ENCODE peak calls at places on chromosome 5, in six cellular contexts. X is A549, L is cardiac muscle cell, E is AG04450, K is dorsolateral prefrontal cortex, M is OCI-LY7. T is an unnamed sample.

GRCh38 chr5:137366526-137366925 is 132.6 kb downstream of the SPOCK1 start:
- DNase-seq in K (no peak), X (no peak), E (no peak), M (no peak), L (no peak), T (no peak)

GRCh38 chr5:124395287-124395686 is 351.2 kb downstream of the ZNF608 start:
- DNase-seq in E (no peak), M (no peak), L (peak), K (peak), X (no peak), T (no peak)

GRCh38 chr5:110809006-110809405 is 70.2 kb downstream of the SLC25A46 start:
- DNase-seq in X (no peak), E (no peak), L (no peak), M (no peak), K (no peak), T (no peak)

GRCh38 chr5:53429706-53430105 is 50.7 kb upstream of the FST start:
- DNase-seq in L (no peak), E (no peak), X (peak), M (no peak), K (no peak), T (no peak)

GRCh38 chr5:43161244-43161643 is 30.8 kb upstream of the NIM1K start:
- DNase-seq in X (no peak), E (no peak), K (no peak), L (no peak), M (no peak), T (no peak)

GRCh38 chr5:89042746-89043145 is 159.8 kb upstream of the MEF2C start:
- DNase-seq in X (no peak), M (no peak), K (no peak), E (no peak), L (no peak), T (no peak)

GRCh38 chr5:156326718-156327259 is at the start of gene SGCD:
- DNase-seq in M (no peak), K (peak), E (peak), X (peak), L (peak), T (no peak)

GRCh38 chr5:155833282-155833681 is 493.7 kb upstream of the SGCD start:
- DNase-seq in K (no peak), M (peak), X (peak), L (no peak), E (no peak), T (no peak)

GRCh38 chr5:131281868-131282234 is 18.0 kb downstream of the CDC42SE2 start:
- DNase-seq in L (no peak), X (no peak), M (no peak), E (no peak), K (no peak), T (no peak)

GRCh38 chr5:165361143-165361542 is 1855.7 kb downstream of the MAT2B start:
- DNase-seq in M (no peak), X (no peak), K (no peak), L (no peak), E (no peak), T (no peak)

GRCh38 chr5:126614189-126614588 is 13.4 kb downstream of the PHAX start:
- DNase-seq in E (no peak), L (no peak), X (no peak), M (peak), K (no peak), T (no peak)

GRCh38 chr5:74679968-74680367 is 5.1 kb upstream of the HEXB start:
- DNase-seq in K (no peak), L (no peak), M (no peak), X (no peak), E (no peak), T (no peak)

GRCh38 chr5:123133438-123134100 is 44.5 kb downstream of the PRDM6 start:
- DNase-seq in K (no peak), L (no peak), M (no peak), X (peak), E (no peak), T (no peak)

GRCh38 chr5:119105971-119106370 is 35.1 kb downstream of the DMXL1 start:
- DNase-seq in L (peak), X (no peak), E (no peak), K (no peak), M (no peak), T (no peak)

GRCh38 chr5:53434566-53434965 is 45.9 kb upstream of the FST start:
- DNase-seq in E (no peak), M (no peak), L (no peak), K (no peak), X (no peak), T (no peak)

GRCh38 chr5:163269624-163270023 is 167.8 kb upstream of the CCNG1 start:
- DNase-seq in X (peak), M (peak), K (no peak), L (peak), E (no peak), T (no peak)

GRCh38 chr5:23025604-23026003 is 172.5 kb upstream of the CDH12 start:
- DNase-seq in K (no peak), E (no peak), X (no peak), M (no peak), L (no peak), T (no peak)

GRCh38 chr5:52809884-52810283 is 22.2 kb downstream of the ITGA1 start:
- DNase-seq in L (no peak), E (no peak), X (no peak), M (no peak), K (no peak), T (peak)

GRCh38 chr5:71789746-71790145 is 70.7 kb downstream of the CARTPT start:
- DNase-seq in E (no peak), X (peak), L (no peak), M (no peak), K (no peak), T (no peak)

GRCh38 chr5:127886141-127886540 is 182.9 kb downstream of the CCDC192 start:
- DNase-seq in E (no peak), X (no peak), M (no peak), K (no peak), L (no peak), T (no peak)

GRCh38 chr5:39547548-39548154 is 122.9 kb upstream of the DAB2 start:
- DNase-seq in L (peak), M (peak), E (peak), X (peak), K (no peak), T (peak)

GRCh38 chr5:95530441-95530840 is 24.3 kb downstream of the SKIC3 start:
- DNase-seq in X (peak), E (peak), L (no peak), M (no peak), K (no peak), T (peak)

GRCh38 chr5:112420111-112420864 is 1.2 kb upstream of the EPB41L4A start:
- DNase-seq in E (no peak), M (peak), K (peak), L (peak), X (peak), T (peak)

GRCh38 chr5:87081511-87082372 is 185.9 kb upstream of the RASA1 start:
- DNase-seq in L (no peak), E (no peak), M (peak), X (no peak), K (no peak), T (no peak)

GRCh38 chr5:40603378-40603777 is 76.3 kb upstream of the PTGER4 start:
- DNase-seq in E (no peak), M (no peak), K (no peak), L (no peak), X (no peak), T (peak)

GRCh38 chr5:113223831-113224604 is 210.8 kb downstream of the TSSK1B start:
- DNase-seq in M (no peak), X (no peak), E (no peak), L (no peak), K (no peak), T (no peak)

GRCh38 chr5:10310073-10310779 is 2.5 kb upstream of the CMBL start:
- DNase-seq in E (no peak), M (no peak), K (no peak), L (no peak), X (peak), T (peak)

GRCh38 chr5:98602534-98603112 is 170.8 kb upstream of the RGMB start:
- DNase-seq in K (no peak), L (no peak), E (no peak), X (no peak), M (no peak), T (no peak)

GRCh38 chr5:36058776-36059175 is 7.9 kb downstream of the UGT3A2 start:
- DNase-seq in E (no peak), L (no peak), X (no peak), M (no peak), K (no peak), T (no peak)

GRCh38 chr5:76014005-76014404 is 69.2 kb upstream of the SV2C start:
- DNase-seq in L (no peak), K (no peak), X (no peak), M (no peak), E (no peak), T (no peak)

GRCh38 chr5:76016258-76016657 is 66.9 kb upstream of the SV2C start:
- DNase-seq in X (no peak), M (no peak), L (no peak), K (no peak), E (no peak), T (no peak)
- TF ChIP-seq CTCF in X (no peak), M (peak), L (no peak), K (no peak), E (peak), T (no peak)

GRCh38 chr5:108232805-108233204 is 149.1 kb downstream of the FBXL17 start:
- DNase-seq in K (no peak), L (no peak), X (no peak), M (no peak), E (no peak), T (no peak)

GRCh38 chr5:108238936-108239887 is 142.7 kb downstream of the FBXL17 start:
- DNase-seq in M (no peak), E (no peak), X (no peak), L (no peak), K (no peak), T (no peak)

GRCh38 chr5:108238461-108238860 is 143.4 kb downstream of the FBXL17 start:
- DNase-seq in X (no peak), L (no peak), E (no peak), K (no peak), M (no peak), T (no peak)

DNA sequence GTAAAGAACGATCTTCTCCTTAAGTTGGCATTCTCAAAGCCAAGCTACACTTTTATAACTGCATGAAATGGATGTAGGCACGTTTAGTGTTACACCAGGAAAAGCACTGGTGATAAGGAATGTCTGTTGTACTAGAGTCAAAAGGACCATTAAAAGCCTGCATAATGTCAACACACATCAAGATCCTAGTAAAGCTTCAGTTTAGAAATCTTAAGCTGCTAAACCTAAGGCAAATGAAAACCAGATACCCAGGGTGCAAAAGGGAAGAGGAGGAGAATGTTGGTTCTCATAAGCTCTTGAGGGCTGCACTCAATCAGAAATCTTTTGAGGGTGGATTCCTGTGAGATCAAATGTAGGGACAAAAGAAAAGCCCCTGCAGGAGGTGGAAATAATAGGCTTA is 148.3 kb downstream of the FBXL17 start:
- DNase-seq in X (no peak), E (no peak), M (no peak), K (no peak), L (peak), T (no peak)
- H3K27ac ChIP-seq in X (no peak), E (no peak), M (no peak), K (no peak), L (peak), T (no peak)

DNA sequence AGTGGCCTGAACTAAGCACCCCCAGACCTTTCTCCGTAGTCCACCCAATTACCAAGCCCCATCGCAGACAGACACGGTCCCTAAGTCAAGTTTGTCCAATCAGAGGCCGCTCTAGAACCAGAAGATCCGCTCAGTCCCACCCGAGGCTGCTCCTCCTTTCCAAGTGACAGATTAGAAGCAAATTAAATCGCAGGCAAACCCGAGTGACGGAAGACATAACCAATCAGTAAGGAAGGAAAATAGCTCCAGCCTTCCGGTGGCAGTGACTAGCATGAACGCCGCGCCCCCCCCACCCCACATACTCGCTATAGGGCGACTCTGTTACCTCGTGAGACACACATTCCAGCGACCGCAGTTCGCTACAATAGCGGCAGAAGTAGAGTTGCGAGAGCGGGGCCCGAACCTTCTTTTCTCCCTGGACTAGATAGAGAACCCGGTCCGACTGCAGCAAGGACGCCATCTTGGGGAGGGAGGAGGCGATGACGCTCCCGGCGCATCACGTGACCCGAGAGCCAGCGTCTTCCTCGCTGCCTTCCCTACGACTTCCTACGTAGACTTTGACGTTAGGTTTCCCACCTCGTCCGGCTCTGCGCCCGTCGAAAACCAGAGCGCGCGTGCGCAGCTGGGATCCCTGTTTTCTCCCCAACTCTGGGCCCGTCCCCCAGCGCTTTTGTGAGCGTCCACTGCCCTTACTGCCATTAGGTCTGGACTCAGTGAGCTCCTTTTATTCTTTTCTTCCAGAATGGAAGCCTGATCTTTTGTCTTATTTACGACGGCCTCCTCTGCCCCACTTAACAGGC is at the start of gene DCTN4:
- DNase-seq in K (peak), L (peak), X (peak), M (peak), E (peak), T (peak)
- TF ChIP-seq CTCF in K (no peak), L (no peak), X (no peak), M (no peak), E (no peak), T (no peak)

GRCh38 chr5:145062280-145062679 is 772.9 kb downstream of the PRELID2 start:
- DNase-seq in M (no peak), L (no peak), E (peak), X (no peak), K (no peak), T (no peak)

DNA sequence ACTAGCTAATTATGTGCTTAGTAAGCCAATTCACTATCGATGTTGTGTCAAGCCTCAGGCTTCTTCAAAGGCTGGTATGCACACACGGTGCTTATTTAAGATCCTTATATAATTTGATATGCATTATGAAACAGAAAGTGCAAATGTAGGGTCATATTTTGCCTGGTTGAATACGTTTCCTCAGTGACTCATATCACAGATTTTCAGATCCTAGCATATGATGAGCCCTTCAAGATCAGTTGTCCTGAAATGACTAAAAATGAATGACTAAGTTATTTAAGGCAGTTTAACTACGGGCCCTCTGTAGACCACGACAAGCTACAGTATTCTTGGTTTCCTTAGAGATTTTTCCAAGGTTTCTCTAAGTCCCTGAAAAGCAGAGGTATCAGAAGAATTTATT is 778.3 kb downstream of the PRELID2 start:
- DNase-seq in M (no peak), K (no peak), X (no peak), L (no peak), E (no peak), T (no peak)
- H3K27ac ChIP-seq in M (no peak), K (no peak), X (no peak), L (no peak), E (no peak), T (no peak)

DNA sequence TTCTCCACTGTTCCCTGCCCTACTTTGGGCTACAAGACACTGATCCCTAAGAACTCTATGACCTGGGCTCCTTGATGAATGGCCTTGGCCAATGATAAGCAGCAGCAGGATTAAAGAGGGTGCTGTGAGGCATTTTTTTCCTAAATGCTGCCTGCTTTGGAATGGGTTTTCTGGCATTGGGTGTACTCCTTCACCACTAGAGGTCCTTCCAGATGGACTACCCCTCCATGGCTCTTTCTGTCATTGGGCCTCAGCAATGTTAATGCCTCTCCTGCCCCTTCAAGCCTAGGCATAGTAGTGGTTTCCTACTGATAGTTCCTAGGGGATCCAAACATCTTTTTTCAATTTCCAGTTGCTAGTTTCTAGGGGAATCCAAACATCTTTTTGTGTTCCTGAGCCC is 319.3 kb upstream of the RPS23 start:
- DNase-seq in E (no peak), K (no peak), L (no peak), X (peak), M (no peak), T (no peak)
- TF ChIP-seq CTCF in E (no peak), K (no peak), L (no peak), X (no peak), M (peak), T (no peak)

GRCh38 chr5:169081008-169081724 is 219.8 kb downstream of the SLIT3 start:
- DNase-seq in X (no peak), K (no peak), M (no peak), L (no peak), E (no peak), T (no peak)
- H3K27ac ChIP-seq in X (peak), K (no peak), M (no peak), L (peak), E (no peak), T (no peak)

GRCh38 chr5:66894480-66895240 is 298.5 kb downstream of the MAST4 start:
- DNase-seq in X (no peak), L (no peak), M (no peak), E (no peak), K (no peak), T (no peak)

GRCh38 chr5:66896207-66896606 is 300.0 kb downstream of the MAST4 start:
- DNase-seq in X (no peak), M (no peak), L (no peak), E (no peak), K (no peak), T (no peak)

GRCh38 chr5:66891184-66891925 is 295.2 kb downstream of the MAST4 start:
- DNase-seq in M (no peak), E (no peak), X (peak), K (no peak), L (peak), T (peak)

GRCh38 chr5:66889524-66889923 is 293.3 kb downstream of the MAST4 start:
- DNase-seq in E (no peak), M (no peak), X (no peak), L (no peak), K (no peak), T (no peak)

DNA sequence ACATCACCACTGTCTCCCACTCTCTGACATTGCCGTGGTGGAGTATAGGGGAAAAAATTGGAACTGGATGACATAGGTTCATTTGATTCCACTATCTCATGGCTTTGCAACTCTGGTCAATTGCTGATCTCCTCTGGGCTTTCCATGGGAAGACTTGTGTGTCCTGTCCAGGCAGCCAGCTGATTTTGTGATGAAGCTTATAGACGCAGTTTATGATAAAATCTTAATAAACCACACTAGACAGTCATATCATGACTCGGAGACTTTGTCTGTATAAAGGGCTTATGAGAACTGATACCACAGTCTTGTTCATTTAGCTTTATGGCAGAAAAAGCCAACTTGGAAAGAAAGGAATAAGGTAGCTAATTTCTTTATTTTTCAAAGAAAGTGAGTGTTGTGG is 296.5 kb downstream of the MAST4 start:
- DNase-seq in K (no peak), X (no peak), E (no peak), M (no peak), L (no peak), T (no peak)
- TF ChIP-seq CTCF in K (no peak), X (no peak), E (no peak), M (no peak), L (no peak), T (no peak)

DNA sequence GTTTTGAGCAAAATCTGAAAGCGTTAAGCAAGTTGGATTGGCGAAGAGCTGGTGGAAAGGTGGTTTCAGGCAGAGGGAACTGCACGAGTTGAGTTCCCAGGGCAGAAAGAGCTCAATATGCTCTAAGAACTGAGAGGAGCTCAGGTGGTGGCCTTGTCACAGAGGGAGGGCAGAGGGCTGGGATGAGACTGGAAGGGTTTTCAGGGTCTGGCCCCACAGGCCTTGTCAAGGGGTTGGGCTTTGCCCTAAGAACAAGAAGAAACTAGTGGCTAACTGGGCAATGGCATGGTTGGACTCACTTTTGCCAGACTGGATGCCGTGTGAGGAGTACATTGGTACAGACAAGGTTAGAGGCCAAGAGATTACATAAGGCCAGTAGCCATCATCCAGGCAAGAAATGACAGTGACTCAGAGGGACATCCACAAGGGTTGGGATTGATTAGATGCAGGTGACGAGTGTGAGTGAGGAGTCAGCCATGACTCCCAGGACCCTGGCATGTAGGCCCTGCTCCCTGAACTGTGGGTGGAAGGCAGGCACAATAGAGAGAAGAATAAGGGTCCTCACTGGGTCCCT is 75.1 kb upstream of the SMIM23 start:
- DNase-seq in M (no peak), L (no peak), E (no peak), X (no peak), K (no peak), T (no peak)
- H3K27ac ChIP-seq in M (no peak), L (no peak), E (no peak), X (no peak), K (no peak), T (no peak)

GRCh38 chr5:78050888-78051287 is 243.6 kb downstream of the AP3B1 start:
- DNase-seq in E (peak), X (peak), L (no peak), K (no peak), M (no peak), T (no peak)
- TF ChIP-seq CTCF in E (no peak), X (no peak), L (no peak), K (no peak), M (no peak), T (no peak)

GRCh38 chr5:142235050-142235797 is 89.6 kb downstream of the SPRY4 start:
- DNase-seq in M (no peak), L (no peak), X (no peak), E (no peak), K (no peak), T (no peak)
- H3K27ac ChIP-seq in M (no peak), L (no peak), X (no peak), E (no peak), K (no peak), T (no peak)

T was measured in RWPE1.